ENCODE peak calls at places on chromosomes 13 and 19, in four cellular contexts. A, B, S and G are unnamed samples.

GRCh38 chr19:58474291-58474996 is 1.7 kb upstream of the ZNF446 start:
- DNase-seq in B (no peak), S (no peak), A (peak; percentile 42), G (no peak)

GRCh38 chr13:73168993-73169401 is 110.2 kb downstream of the KLF5 start:
- DNase-seq in A (peak; percentile 30), S (no peak), B (no peak), G (no peak)

GRCh38 chr19:10431943-10432735 is 11.8 kb downstream of the PDE4A start:
- DNase-seq in A (no peak), S (peak; percentile 82), B (peak; percentile 86), G (peak; percentile 76)

GRCh38 chr13:77466757-77467156 is 68.7 kb upstream of the SCEL start:
- DNase-seq in B (no peak), A (no peak), S (no peak), G (no peak)

GRCh38 chr19:41298327-41298964 is 11.5 kb upstream of the CCDC97 start:
- DNase-seq in B (peak; percentile 88), A (peak; percentile 48), S (peak; percentile 80), G (peak; percentile 45)

GRCh38 chr13:74560325-74560724 is 426.1 kb upstream of the KLF12 start:
- DNase-seq in A (no peak), S (no peak), B (no peak), G (no peak)

GRCh38 chr19:28737526-28737925 is 475.4 kb downstream of the UQCRFS1 start:
- DNase-seq in B (no peak), A (no peak), S (no peak), G (no peak)

GRCh38 chr19:52190679-52191293 is 934 bp downstream of the PPP2R1A start:
- DNase-seq in A (no peak), S (no peak), B (peak; percentile 74), G (no peak)

GRCh38 chr19:2511991-2512390 is 36.1 kb downstream of the GADD45B start:
- DNase-seq in S (no peak), A (no peak), B (no peak), G (no peak)

GRCh38 chr13:110447801-110448200 is 113.7 kb downstream of the RAB20 start:
- DNase-seq in A (no peak), B (no peak), S (no peak), G (no peak)

GRCh38 chr19:47623921-47624391 is 15.0 kb downstream of the BICRA start:
- DNase-seq in A (no peak), B (no peak), S (no peak), G (no peak)

GRCh38 chr13:113179374-113180230 is 21.2 kb downstream of the PROZ start:
- DNase-seq in B (no peak), A (no peak), S (peak; percentile 69), G (no peak)

GRCh38 chr13:42337808-42338600 is 66.1 kb downstream of the AKAP11 start:
- DNase-seq in S (no peak), B (no peak), A (no peak), G (no peak)

GRCh38 chr13:108033800-108034707 is 181.3 kb downstream of the LIG4 start:
- DNase-seq in A (no peak), S (no peak), B (no peak), G (no peak)

GRCh38 chr19:48656840-48657474 is 11.0 kb upstream of the CA11 start:
- DNase-seq in S (no peak), A (peak; percentile 83), B (no peak), G (no peak)

GRCh38 chr13:67351915-67352314 is 121.8 kb upstream of the PCDH9 start:
- DNase-seq in S (no peak), B (no peak), A (no peak), G (no peak)

GRCh38 chr13:54449922-54450321 is 1421.3 kb downstream of the OLFM4 start:
- DNase-seq in S (no peak), A (no peak), B (no peak), G (no peak)

GRCh38 chr13:40776681-40777165 is 5.7 kb upstream of the MRPS31 start:
- DNase-seq in A (no peak), B (no peak), S (peak; percentile 91), G (peak; percentile 72)

GRCh38 chr13:49262634-49263033 is 14.9 kb downstream of the CDADC1 start:
- DNase-seq in S (no peak), A (no peak), B (no peak), G (no peak)

GRCh38 chr13:112875627-112876026 is 93.4 kb upstream of the MCF2L start:
- DNase-seq in B (peak; percentile 48), A (no peak), S (no peak), G (no peak)

GRCh38 chr19:4597975-4598671 is 38.6 kb upstream of the SEMA6B start:
- DNase-seq in S (peak; percentile 58), A (no peak), B (no peak), G (peak; percentile 20)

GRCh38 chr19:32318884-32319520 is 26.4 kb upstream of the ZNF507 start:
- DNase-seq in A (no peak), B (no peak), S (no peak), G (no peak)

DNA sequence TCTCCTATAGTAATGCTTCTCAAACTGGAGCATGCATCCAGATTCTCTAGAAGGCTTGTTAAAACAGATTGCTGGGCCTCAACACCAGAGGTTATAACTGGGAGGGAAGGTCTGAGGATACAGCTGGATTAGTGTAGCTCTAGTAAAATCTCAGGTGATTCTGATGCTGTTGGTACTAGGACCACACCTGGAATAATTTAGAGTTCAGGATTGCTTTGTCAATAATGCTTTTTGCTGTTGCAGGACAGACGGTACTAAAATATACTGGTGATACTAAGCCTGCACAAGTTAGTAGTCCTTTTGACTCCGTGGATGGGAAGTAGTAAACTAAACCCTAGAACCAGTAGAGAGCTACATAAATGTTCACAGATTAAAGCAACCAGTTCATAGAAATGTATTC is 258.1 kb upstream of the STARD13 start:
- DNase-seq in B (no peak), A (no peak), S (no peak), G (no peak)
- H3K4me3 ChIP-seq in B (peak overlapping the region; percentile 69), A (no peak overlapping the region), S (peak overlapping the region; percentile 75), G (peak overlapping the region; percentile 90)

DNA sequence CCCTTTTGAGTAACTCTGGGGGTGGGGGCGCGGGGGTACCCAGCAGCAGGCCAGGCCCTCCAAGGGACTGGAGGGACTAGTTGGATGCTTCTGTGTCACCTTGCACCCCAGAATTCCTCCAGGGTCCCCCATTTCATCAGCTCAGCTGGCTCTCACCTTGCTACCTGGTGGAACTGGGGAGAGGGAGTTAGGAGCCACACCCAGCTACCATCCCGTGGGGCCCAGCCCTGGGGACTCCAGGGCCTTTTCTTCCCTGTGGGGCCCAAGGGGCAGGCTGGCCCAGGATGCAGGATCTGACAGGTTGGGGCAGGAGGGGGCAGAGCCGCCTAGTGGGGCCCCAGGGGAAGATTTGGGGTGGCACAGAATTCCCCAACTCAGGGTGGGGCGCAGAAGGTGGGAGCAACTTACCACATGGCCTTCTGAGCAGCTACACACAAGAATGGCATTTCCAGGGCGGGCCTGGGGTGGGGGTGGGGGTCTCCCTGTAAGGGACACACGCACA is 32.8 kb upstream of the NANOS3 start:
- DNase-seq in A (no peak), S (no peak), B (no peak), G (no peak)
- H3K27ac ChIP-seq in A (peak overlapping the region; percentile 21), S (peak overlapping the region; percentile 98), B (peak overlapping the region; percentile 100), G (peak overlapping the region; percentile 38)

DNA sequence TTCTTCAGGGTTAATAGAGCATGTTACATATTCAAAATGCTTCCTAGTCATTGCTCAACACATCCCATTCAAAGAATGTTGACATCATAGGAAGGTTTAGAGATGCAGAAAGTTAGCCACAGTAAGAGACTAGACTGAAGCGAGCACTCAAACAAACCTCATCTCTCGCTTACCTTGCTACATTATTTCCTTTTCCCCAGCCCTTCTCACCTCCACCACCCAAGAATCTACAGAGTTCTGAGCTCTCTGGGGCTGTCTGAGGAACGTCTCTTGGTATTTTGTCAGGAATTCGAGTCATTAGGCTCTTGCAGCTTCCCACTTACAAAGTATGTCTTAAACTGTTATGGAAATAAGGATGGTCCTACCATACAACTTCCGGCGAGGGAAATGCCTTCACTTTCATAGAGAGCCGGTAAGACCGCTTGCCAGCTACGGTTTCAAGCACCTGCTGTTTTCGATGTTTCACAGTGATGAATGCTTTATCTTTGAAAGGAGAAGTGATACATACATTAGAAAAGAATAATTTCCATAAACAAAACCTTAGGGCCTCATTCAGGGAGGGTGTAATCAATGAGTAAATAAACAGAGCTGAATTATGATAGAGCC is 65.1 kb downstream of the FLT1 start:
- DNase-seq in S (no peak), B (no peak), A (no peak), G (no peak)
- H3K4me3 ChIP-seq in S (no peak overlapping the region), B (no peak overlapping the region), A (no peak overlapping the region), G (no peak overlapping the region)

DNA sequence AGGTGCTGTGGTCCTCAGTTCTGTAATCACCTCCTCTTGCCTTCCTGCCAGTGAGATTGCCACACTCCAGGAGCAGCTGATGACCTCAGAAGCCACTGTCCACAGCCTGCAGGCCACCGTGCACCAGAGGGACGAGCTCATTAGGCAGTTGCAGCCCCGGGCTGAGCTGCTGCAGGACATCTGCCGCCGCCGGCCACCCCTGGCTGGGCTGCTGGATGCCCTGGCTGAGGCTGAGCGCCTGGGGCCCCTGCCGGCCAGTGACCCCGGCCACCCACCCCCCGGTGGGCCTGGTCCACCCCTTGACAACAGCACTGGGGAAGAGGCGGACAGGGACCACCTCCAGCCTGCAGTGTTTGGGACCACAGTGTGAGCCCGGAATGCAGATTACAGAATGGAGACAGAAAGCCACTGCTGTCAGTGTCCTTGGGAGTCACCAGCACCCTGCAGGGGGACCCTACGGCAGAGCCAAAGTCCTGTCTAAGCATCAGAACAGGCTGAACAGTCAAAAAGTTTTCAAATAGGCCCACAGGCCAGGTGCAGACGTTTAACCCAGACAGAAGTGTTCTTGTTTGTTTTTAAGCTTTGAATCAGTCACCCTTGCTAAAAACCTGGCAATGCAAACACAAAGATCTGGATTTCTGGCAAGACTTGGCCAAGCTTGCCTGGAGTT is 4.2 kb downstream of the VMAC start:
- DNase-seq in B (no peak), S (no peak), A (no peak), G (no peak)
- H3K27ac ChIP-seq in B (no peak overlapping the region), S (no peak overlapping the region), A (no peak overlapping the region), G (no peak overlapping the region)

GRCh38 chr19:54388803-54389144 is 24.0 kb upstream of the LAIR1 start:
- DNase-seq in A (no peak), S (no peak), B (no peak), G (no peak)

GRCh38 chr19:54389556-54389955 is 24.8 kb upstream of the LAIR1 start:
- DNase-seq in B (no peak), A (no peak), S (no peak), G (no peak)

GRCh38 chr19:54390942-54391577 is 24.2 kb upstream of the TTYH1 start:
- DNase-seq in A (peak; percentile 16), S (peak; percentile 69), B (no peak), G (peak; percentile 68)

GRCh38 chr19:54391589-54392061 is 23.6 kb upstream of the TTYH1 start:
- DNase-seq in B (no peak), S (no peak), A (no peak), G (no peak)

DNA sequence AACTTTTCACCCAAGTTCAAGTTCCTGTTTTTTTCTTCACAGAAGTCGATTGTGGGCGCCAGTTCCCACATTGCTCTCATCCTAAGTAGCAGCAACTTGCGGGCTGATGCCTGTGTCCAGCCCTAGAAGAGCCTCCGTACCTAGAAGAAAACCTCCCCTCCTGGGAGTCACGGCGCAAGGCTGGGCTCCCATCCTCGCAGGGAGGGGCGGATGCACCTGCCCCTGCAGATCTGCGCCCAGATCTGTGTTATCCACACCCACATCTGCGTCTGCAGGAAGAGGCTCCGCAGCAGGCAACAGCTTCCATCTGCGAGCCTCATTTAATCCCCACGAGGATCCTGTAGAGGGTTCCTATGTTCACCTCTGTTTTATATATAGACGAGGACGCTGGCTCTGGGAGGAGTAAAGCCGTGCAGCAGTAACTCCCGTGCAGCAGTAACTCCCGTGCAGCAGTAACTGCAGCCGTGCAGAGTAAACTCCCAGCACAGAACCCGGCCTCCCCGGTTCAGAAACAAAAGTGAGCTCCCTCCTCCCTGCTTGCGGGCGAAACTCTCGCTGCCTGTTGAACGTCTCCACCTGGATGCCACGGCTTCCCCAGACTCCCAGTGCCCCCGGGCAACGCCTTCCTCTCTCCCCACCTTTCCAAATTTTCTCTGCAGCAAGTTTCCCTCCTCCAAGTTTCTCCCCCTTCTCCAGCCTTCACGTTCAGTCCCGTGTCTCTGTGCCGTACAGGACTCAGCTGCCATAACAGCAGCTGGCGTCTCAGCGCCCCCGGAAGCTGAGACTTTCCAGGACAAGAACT is 23.5 kb upstream of the LAIR1 start:
- DNase-seq in B (no peak), S (peak; percentile 46), A (no peak), G (peak; percentile 33)
- H3K4me3 ChIP-seq in B (peak overlapping the region; percentile 46), S (peak overlapping the region; percentile 52), A (peak overlapping the region; percentile 36), G (peak overlapping the region; percentile 82)